ENCODE peak calls at places on chromosomes 2 and 18, in four cellular contexts. B, K, Q and F are unnamed samples.

GRCh38 chr18:9130806-9131205 is 5.8 kb upstream of the ANKRD12 start:
- DNase-seq in B (no peak), K (no peak), Q (no peak), F (no peak)

GRCh38 chr2:129913695-129914495 is 65.6 kb upstream of the RAB6C start:
- DNase-seq in B (no peak), K (no peak), Q (no peak), F (no peak)

GRCh38 chr2:191265311-191266170 is 20.3 kb downstream of the MYO1B start:
- DNase-seq in B (no peak), K (no peak), Q (no peak), F (no peak)

GRCh38 chr2:240946654-240947053 is 40.5 kb downstream of the CROCC2 start:
- DNase-seq in B (no peak), K (no peak), Q (no peak), F (no peak)

GRCh38 chr18:9850297-9850696 is 35.5 kb upstream of the TXNDC2 start:
- DNase-seq in B (no peak), K (no peak), Q (no peak), F (no peak)

GRCh38 chr2:176652300-176653182 is 383.3 kb downstream of the MTX2 start:
- DNase-seq in B (peak; percentile 68), K (no peak), Q (peak; percentile 66), F (peak; percentile 25)

GRCh38 chr18:37567994-37568359 is 2.4 kb upstream of the CELF4 start:
- DNase-seq in B (no peak), K (no peak), Q (no peak), F (no peak)

GRCh38 chr2:174337337-174338154 is 2.8 kb downstream of the SP9 start:
- DNase-seq in B (peak; percentile 51), K (no peak), Q (no peak), F (peak; percentile 73)

GRCh38 chr2:239910851-239911629 is 114.1 kb downstream of the NDUFA10 start:
- DNase-seq in B (no peak), K (no peak), Q (no peak), F (no peak)

GRCh38 chr18:1778496-1779178 is 792.7 kb downstream of the METTL4 start:
- DNase-seq in B (no peak), K (no peak), Q (no peak), F (no peak)

GRCh38 chr2:66699481-66700180 is 264.7 kb downstream of the MEIS1 start:
- DNase-seq in B (no peak), K (no peak), Q (no peak), F (no peak)

GRCh38 chr2:101125374-101125773 is 25.8 kb downstream of the TBC1D8 start:
- DNase-seq in B (no peak), K (no peak), Q (peak; percentile 53), F (peak; percentile 53)

GRCh38 chr2:46270384-46270783 is 26.8 kb upstream of the EPAS1 start:
- DNase-seq in B (no peak), K (no peak), Q (no peak), F (no peak)

GRCh38 chr2:88350641-88351601 is 101.6 kb downstream of the FOXI3 start:
- DNase-seq in B (peak; percentile 73), K (no peak), Q (peak; percentile 27), F (peak; percentile 71)

GRCh38 chr2:160407393-160408204 is 86.0 kb downstream of the RBMS1 start:
- DNase-seq in B (peak; percentile 19), K (no peak), Q (peak; percentile 31), F (peak; percentile 38)
- TF ChIP-seq JUNB in B (no peak), K (no peak), Q (no peak), F (no peak)

GRCh38 chr2:45169339-45170190 is 160.3 kb upstream of the SIX2 start:
- DNase-seq in B (no peak), K (no peak), Q (no peak), F (peak; percentile 51)

GRCh38 chr2:45168731-45169338 is 159.6 kb upstream of the SIX2 start:
- DNase-seq in B (no peak), K (no peak), Q (no peak), F (peak; percentile 75)

GRCh38 chr2:45170976-45171514 is 161.8 kb upstream of the SIX2 start:
- DNase-seq in B (no peak), K (no peak), Q (no peak), F (no peak)

GRCh38 chr2:45167885-45168284 is 158.6 kb upstream of the SIX2 start:
- DNase-seq in B (no peak), K (no peak), Q (no peak), F (no peak)

GRCh38 chr2:45170191-45170975 is 161.1 kb upstream of the SIX2 start:
- DNase-seq in B (no peak), K (no peak), Q (no peak), F (no peak)
- TF ChIP-seq RAD21 in B (no peak), K (no peak), Q (no peak), F (no peak)

GRCh38 chr2:133085646-133086045 is 415.6 kb upstream of the LYPD1 start:
- DNase-seq in B (no peak), K (no peak), Q (no peak), F (no peak)
- TF ChIP-seq JUNB in B (no peak), K (no peak), Q (no peak), F (no peak)

GRCh38 chr2:11503354-11503927 is 30.4 kb upstream of the GREB1 start:
- DNase-seq in B (no peak), K (no peak), Q (no peak), F (peak; percentile 19)
- TF ChIP-seq RAD21 in B (no peak), K (no peak), Q (no peak), F (no peak)

GRCh38 chr2:55869637-55870325 is 53.8 kb downstream of the EFEMP1 start:
- DNase-seq in B (no peak), K (no peak), Q (no peak), F (no peak)
- TF ChIP-seq JUNB in B (no peak), K (no peak), Q (no peak), F (no peak)

DNA sequence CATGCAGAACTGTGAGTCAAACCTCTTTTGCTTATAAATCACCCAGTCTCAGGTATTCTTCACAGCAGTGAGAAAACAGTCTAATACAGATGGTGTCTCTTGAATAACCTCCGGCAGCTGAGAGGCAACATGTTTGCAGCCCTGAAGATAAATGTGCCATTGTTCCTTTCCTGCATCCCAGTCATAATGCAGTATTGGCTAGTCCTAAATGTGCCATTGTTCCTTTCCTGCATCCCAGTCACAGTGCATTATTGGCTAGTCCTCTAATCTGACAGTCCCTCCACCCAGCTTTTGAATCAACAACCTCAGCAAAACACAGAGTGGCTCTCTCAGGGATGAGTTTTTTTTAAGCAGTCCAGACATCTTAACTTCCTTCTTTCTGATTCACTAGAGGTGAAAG is 550.7 kb downstream of the RIT2 start:
- DNase-seq in B (no peak), K (no peak), Q (no peak), F (no peak)
- TF ChIP-seq RAD21 in B (no peak), K (no peak), Q (no peak), F (no peak)